ENCODE peak calls at places on chromosomes 5 and 9, in ten cellular contexts. U is A549; C is Peyer's patch; F is heart left ventricle; K is fibroblast of the aortic adventitia; B is lower leg skin; I is naive thymus-derived CD4-positive, alpha-beta T cell; P is adrenal gland; E is fibroblast of lung; Y is adipocyte. S is an unnamed sample.

GRCh38 chr5:94571415-94571814 is 47.0 kb downstream of the KIAA0825 start:
- DNase-seq in C (no peak), E (no peak), F (no peak), K (no peak), I (no peak), Y (no peak), P (no peak), B (no peak), U (no peak), S (no peak)

GRCh38 chr5:59325070-59325469 is 568.5 kb downstream of the PDE4D start:
- DNase-seq in E (no peak), Y (no peak), C (no peak), P (no peak), K (no peak), I (no peak), U (no peak), F (no peak), B (no peak), S (no peak)

GRCh38 chr9:136860529-136860928 is 5.6 kb downstream of the EDF1 start:
- DNase-seq in K (no peak), F (peak), E (no peak), B (no peak), C (peak), I (peak), U (no peak), Y (no peak), P (peak), S (peak)

GRCh38 chr5:135559342-135559741 is 19.4 kb downstream of the CXCL14 start:
- DNase-seq in U (peak), B (no peak), C (no peak), K (peak), Y (no peak), E (no peak), F (no peak), P (no peak), I (no peak), S (no peak)

GRCh38 chr9:13139641-13140171 is 139.8 kb downstream of the MPDZ start:
- DNase-seq in U (peak), I (no peak), Y (peak), B (no peak), E (peak), C (no peak), K (peak), P (no peak), F (no peak), S (no peak)

GRCh38 chr5:171094356-171094755 is 214.7 kb upstream of the TLX3 start:
- DNase-seq in U (no peak), F (no peak), I (no peak), C (no peak), E (no peak), Y (no peak), P (no peak), K (no peak), B (no peak), S (peak)

GRCh38 chr5:168782172-168782571 is 203.0 kb upstream of the PANK3 start:
- DNase-seq in B (no peak), F (no peak), E (no peak), P (no peak), C (no peak), I (no peak), U (no peak), K (no peak), Y (no peak), S (no peak)

GRCh38 chr9:72602629-72603028 is 81.2 kb downstream of the TMC1 start:
- DNase-seq in Y (peak), U (no peak), F (no peak), I (no peak), C (no peak), K (peak), P (no peak), E (peak), B (no peak), S (no peak)

GRCh38 chr9:132582786-132583583 is 579 bp downstream of the BARHL1 start:
- DNase-seq in Y (no peak), F (no peak), P (no peak), B (no peak), U (no peak), K (no peak), I (no peak), E (no peak), C (no peak), S (peak)

GRCh38 chr5:144979516-144980264 is 809.0 kb downstream of the KCTD16 start:
- DNase-seq in U (no peak), F (no peak), B (no peak), K (no peak), E (no peak), P (no peak), Y (no peak), C (no peak), I (no peak), S (no peak)

GRCh38 chr5:176553260-176554085 is 4.3 kb downstream of the CDHR2 start:
- DNase-seq in P (no peak), I (no peak), F (no peak), K (no peak), E (no peak), C (peak), Y (no peak), U (peak), B (no peak), S (no peak)

GRCh38 chr9:80197661-80198060 is 625.9 kb downstream of the TLE4 start:
- DNase-seq in I (no peak), E (peak), C (no peak), K (peak), P (no peak), U (no peak), Y (peak), F (no peak), B (no peak), S (no peak)

GRCh38 chr9:134236001-134236421 is 71.6 kb upstream of the RNU6ATAC start:
- DNase-seq in I (no peak), Y (peak), U (no peak), B (no peak), K (peak), P (peak), E (peak), F (no peak), C (no peak), S (no peak)

GRCh38 chr5:139739612-139739974 is 56.0 kb upstream of the PSD2 start:
- DNase-seq in U (no peak), K (no peak), Y (no peak), C (no peak), P (no peak), E (no peak), B (no peak), I (no peak), F (no peak), S (no peak)

GRCh38 chr9:125119643-125120286 is 23.6 kb downstream of the SCAI start:
- DNase-seq in B (no peak), P (no peak), E (peak), Y (peak), F (no peak), I (peak), U (no peak), K (peak), C (no peak), S (no peak)

GRCh38 chr5:8807636-8808035 is 738.2 kb downstream of the SEMA5A start:
- DNase-seq in F (no peak), U (no peak), B (no peak), I (no peak), P (no peak), Y (no peak), C (no peak), K (no peak), E (peak), S (no peak)

GRCh38 chr9:75378036-75378435 is 289.7 kb downstream of the OSTF1 start:
- DNase-seq in B (peak), P (peak), C (no peak), I (no peak), U (peak), K (no peak), F (peak), E (no peak), Y (no peak), S (no peak)

GRCh38 chr5:113040672-113041071 is 64.1 kb downstream of the DCP2 start:
- DNase-seq in I (no peak), Y (no peak), E (no peak), P (no peak), B (no peak), U (no peak), K (no peak), C (no peak), F (no peak), S (no peak)

GRCh38 chr5:7047862-7048261 is 334.6 kb downstream of the TENT4A start:
- DNase-seq in Y (no peak), U (no peak), P (no peak), C (no peak), B (no peak), F (no peak), E (no peak), I (no peak), K (no peak), S (no peak)

GRCh38 chr9:94945191-94946144 is 219.0 kb downstream of the AOPEP start:
- DNase-seq in U (peak), B (peak), F (peak), K (peak), Y (peak), I (no peak), E (peak), P (peak), C (no peak), S (no peak)

GRCh38 chr9:14173730-14174129 is 140.2 kb downstream of the NFIB start:
- DNase-seq in I (no peak), Y (no peak), E (no peak), F (peak), B (no peak), C (no peak), K (no peak), P (no peak), U (no peak), S (no peak)

GRCh38 chr9:98085955-98086354 is 29.4 kb downstream of the NANS start:
- DNase-seq in U (peak), Y (no peak), P (no peak), K (no peak), E (no peak), F (no peak), C (no peak), B (no peak), I (no peak), S (peak)

GRCh38 chr5:88925692-88926490 is 42.9 kb upstream of the MEF2C start:
- DNase-seq in E (peak), Y (peak), K (peak), F (no peak), P (no peak), B (no peak), C (no peak), I (no peak), U (no peak), S (no peak)

GRCh38 chr9:40907657-40908624 is 220.5 kb downstream of the FOXD4L6 start:
- DNase-seq in B (no peak), C (no peak), U (no peak), K (no peak), Y (no peak), E (no peak), F (no peak), P (no peak), I (no peak), S (no peak)

GRCh38 chr9:76370656-76371055 is 23.6 kb downstream of the RFK start:
- DNase-seq in I (no peak), P (no peak), Y (no peak), E (no peak), C (no peak), K (no peak), U (no peak), F (no peak), B (no peak), S (no peak)

GRCh38 chr9:33161589-33162132 is 5.5 kb downstream of the B4GALT1 start:
- DNase-seq in K (peak), Y (peak), B (peak), I (no peak), C (no peak), P (no peak), U (peak), E (no peak), F (no peak), S (no peak)

GRCh38 chr5:108193021-108193795 is 188.7 kb downstream of the FBXL17 start:
- DNase-seq in C (no peak), B (no peak), Y (peak), U (peak), E (peak), I (no peak), P (no peak), F (no peak), K (peak), S (no peak)

GRCh38 chr9:87140605-87141109 is 193.4 kb upstream of the GAS1 start:
- DNase-seq in P (no peak), I (no peak), Y (no peak), F (no peak), U (no peak), E (no peak), C (no peak), K (no peak), B (no peak), S (no peak)

GRCh38 chr5:44729536-44729935 is 79.2 kb upstream of the MRPS30 start:
- DNase-seq in C (no peak), P (no peak), F (no peak), Y (no peak), K (peak), E (no peak), I (no peak), B (no peak), U (no peak), S (no peak)

GRCh38 chr9:347667-348292 is 133.1 kb downstream of the DOCK8 start:
- DNase-seq in B (no peak), E (peak), F (no peak), K (peak), Y (peak), U (peak), C (no peak), I (no peak), P (no peak), S (no peak)

GRCh38 chr5:149646564-149646963 is 65.3 kb downstream of the ARHGEF37 start:
- DNase-seq in B (peak), F (no peak), U (no peak), Y (no peak), P (no peak), K (no peak), E (no peak), I (peak), C (no peak), S (no peak)

DNA sequence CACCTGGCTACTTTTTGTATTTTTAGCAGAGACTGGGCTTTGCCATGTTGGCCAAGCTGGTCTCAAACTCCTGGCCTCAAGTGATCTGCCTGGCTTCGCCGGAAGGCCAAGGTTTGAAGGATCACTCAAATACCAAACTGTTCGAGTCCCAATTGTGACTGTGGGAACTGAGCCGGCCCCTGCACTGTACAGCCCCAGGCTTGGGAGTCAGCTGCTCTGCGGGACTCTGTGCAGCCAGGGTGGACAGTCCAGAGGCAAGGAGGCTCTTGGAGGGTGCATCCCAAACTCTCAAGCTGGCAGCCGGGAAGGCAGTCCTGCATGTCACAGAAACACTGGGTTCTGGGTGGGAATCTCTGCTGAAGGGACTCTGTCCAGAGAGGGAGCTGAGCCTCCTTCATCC is 109.0 kb downstream of the ENTREP1 start:
- DNase-seq in E (no peak), F (no peak), K (no peak), B (peak), P (no peak), C (no peak), U (no peak), Y (no peak), I (no peak), S (no peak)
- H3K4me3 ChIP-seq in E (no peak), F (no peak), K (no peak), B (no peak), P (no peak), C (no peak), U (no peak), Y (no peak), I (no peak), S (no peak)

GRCh38 chr9:78821126-78821822 is 524.3 kb downstream of the PSAT1 start:
- DNase-seq in U (peak), P (peak), F (no peak), I (no peak), C (no peak), E (peak), B (no peak), Y (peak), K (peak), S (peak)
- H3K4me3 ChIP-seq in U (no peak), P (no peak), F (peak), I (no peak), C (no peak), E (peak), B (no peak), Y (peak), K (peak), S (no peak)

GRCh38 chr9:130200038-130200979 is 28.1 kb downstream of the NCS1 start:
- DNase-seq in B (no peak), P (no peak), F (no peak), K (no peak), E (no peak), C (no peak), I (no peak), U (no peak), Y (peak), S (peak)
- H3K4me3 ChIP-seq in B (no peak), P (no peak), F (no peak), K (no peak), E (no peak), C (no peak), I (no peak), U (no peak), Y (no peak), S (no peak)

DNA sequence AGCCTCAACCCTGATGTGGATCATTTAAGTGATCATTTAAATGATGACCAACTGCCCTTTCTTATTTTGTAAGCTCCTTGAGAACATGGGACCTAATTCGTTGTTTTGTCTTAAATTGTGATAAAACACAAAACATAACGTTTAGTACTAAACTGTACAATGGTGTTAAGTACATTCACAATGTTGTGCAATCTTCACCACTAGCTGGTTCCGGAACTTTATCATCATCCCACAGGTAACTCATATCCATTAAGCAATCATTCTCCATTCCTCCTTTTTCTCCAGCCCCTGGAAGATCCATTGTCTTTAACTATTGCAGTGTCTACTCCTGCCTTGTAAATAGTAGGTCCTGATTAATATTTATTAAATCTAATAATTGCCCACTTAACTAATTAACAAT is 460.5 kb upstream of the BRINP1 start:
- DNase-seq in Y (no peak), B (no peak), F (no peak), C (no peak), P (no peak), U (no peak), E (no peak), I (no peak), K (no peak), S (no peak)
- H3K4me3 ChIP-seq in Y (no peak), B (no peak), F (no peak), C (no peak), P (no peak), U (no peak), E (no peak), I (no peak), K (no peak), S (no peak)

GRCh38 chr5:124736111-124736813 is 10.2 kb downstream of the ZNF608 start:
- DNase-seq in C (no peak), B (no peak), P (no peak), F (no peak), I (no peak), E (peak), K (peak), Y (peak), U (no peak), S (no peak)

GRCh38 chr5:124735169-124735858 is 11.1 kb downstream of the ZNF608 start:
- DNase-seq in E (peak), Y (peak), U (no peak), F (no peak), I (no peak), C (peak), B (no peak), P (no peak), K (peak), S (peak)

GRCh38 chr5:124736814-124737186 is 9.6 kb downstream of the ZNF608 start:
- DNase-seq in Y (no peak), F (no peak), C (no peak), K (no peak), E (peak), U (no peak), B (no peak), P (no peak), I (no peak), S (no peak)

GRCh38 chr5:124732891-124733670 is 13.4 kb downstream of the ZNF608 start:
- DNase-seq in F (no peak), I (no peak), P (no peak), U (no peak), Y (no peak), C (no peak), K (no peak), B (no peak), E (no peak), S (peak)

DNA sequence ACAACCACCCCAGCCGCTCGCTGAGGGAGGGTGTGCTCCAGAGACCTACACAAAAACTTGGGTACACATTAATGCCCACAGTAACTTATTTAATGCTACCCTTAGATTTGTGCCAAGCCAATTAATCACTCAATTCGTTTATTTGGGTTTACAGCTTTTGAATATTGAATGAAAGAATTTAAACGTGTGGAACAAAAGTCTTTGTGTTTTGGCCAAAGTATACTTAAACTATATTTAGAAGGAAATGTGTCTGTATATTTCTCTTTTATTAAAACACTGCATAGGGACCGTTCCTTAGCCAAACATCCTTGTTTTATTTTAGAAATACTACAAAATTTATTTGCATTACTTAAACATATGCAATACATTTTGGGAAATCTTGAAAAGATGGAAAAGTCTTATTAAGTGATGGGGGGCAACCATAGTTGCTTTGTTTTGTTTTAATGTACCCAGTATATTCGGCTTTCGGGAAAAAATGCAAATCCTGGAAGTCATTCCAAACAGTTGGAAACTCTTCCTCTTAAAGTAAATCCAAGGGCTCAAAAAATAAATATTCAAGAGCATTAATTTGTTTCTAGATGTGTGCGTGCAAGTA is 11.8 kb downstream of the ZNF608 start:
- DNase-seq in E (no peak), F (no peak), U (no peak), Y (no peak), P (no peak), I (no peak), C (no peak), B (no peak), K (no peak), S (no peak)
- H3K4me3 ChIP-seq in E (no peak), F (peak), U (no peak), Y (peak), P (no peak), I (no peak), C (peak), B (no peak), K (peak), S (no peak)

GRCh38 chr5:35851282-35851681 is 5.4 kb upstream of the IL7R start:
- DNase-seq in I (no peak), E (peak), P (no peak), U (no peak), F (no peak), C (no peak), B (no peak), K (peak), Y (peak), S (no peak)
- H3K4me3 ChIP-seq in I (no peak), E (peak), P (no peak), U (no peak), F (peak), C (no peak), B (no peak), K (peak), Y (peak), S (no peak)

DNA sequence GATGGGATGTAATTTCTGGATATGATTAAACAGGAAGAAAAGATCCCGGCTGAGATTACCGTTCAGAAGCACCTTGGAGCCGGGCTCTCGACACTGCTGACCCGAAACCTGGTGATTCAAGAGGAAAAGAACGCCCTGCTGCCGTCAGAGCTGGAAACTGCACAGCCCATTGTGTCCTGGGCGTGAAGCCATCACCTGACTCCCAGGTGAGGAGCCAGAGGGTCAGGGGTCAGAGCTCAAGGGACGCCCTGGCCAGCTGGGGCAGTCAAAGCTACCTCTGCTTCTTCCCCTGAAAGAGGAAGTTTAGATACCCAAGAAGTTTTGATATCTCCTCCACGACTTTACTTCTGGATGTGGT is 17.8 kb upstream of the SLC12A7 start:
- DNase-seq in Y (no peak), K (no peak), I (no peak), B (no peak), F (no peak), U (no peak), P (no peak), E (no peak), C (peak), S (no peak)
- H3K4me3 ChIP-seq in Y (no peak), K (no peak), I (no peak), B (no peak), F (no peak), U (no peak), P (no peak), E (no peak), C (no peak), S (no peak)

DNA sequence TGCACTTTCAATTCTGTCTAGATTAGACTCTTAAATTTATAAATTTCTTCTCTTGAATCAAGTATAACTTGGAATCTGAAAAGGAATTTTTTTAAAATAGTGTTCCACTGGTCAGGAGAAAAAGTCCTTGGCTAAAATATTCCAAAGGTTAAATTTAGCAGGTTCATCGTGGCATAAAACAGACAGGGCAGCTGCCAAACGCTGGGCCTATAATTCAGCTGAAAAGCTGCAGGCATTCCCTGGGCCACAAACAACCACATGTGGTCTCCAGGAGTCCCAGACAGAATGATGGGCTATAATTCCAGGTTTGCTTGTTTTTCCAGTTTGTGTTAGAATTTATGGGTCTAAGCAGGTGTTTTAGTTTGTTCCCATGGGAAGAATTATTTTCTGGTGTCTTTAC is 71.1 kb upstream of the RETREG1 start:
- DNase-seq in Y (no peak), K (no peak), I (no peak), B (no peak), F (peak), C (no peak), E (no peak), P (no peak), U (no peak), S (no peak)
- H3K4me3 ChIP-seq in Y (no peak), K (no peak), I (no peak), B (no peak), F (no peak), C (no peak), E (no peak), P (no peak), U (no peak), S (no peak)